ENCODE peak calls at places on chromosome 10, in five cellular contexts. T is NCI-H345; I is osteocyte; D is iPS DF 6.9; X is stimulated activated CD4-positive, alpha-beta T cell treated with anti-CD3 and anti-CD28 coated beads, TNF-alpha, amount 100 ng/mL, for 4 hours. Q is an unnamed sample.

GRCh38 chr10:30434273-30435067 is 486 bp downstream of the MAP3K8 start:
- DNase-seq in D (no peak), X (peak), T (peak), I (peak), Q (peak)

GRCh38 chr10:25047902-25048301 is 31.5 kb downstream of the THNSL1 start:
- DNase-seq in T (no peak), D (no peak), I (no peak), X (no peak), Q (no peak)

GRCh38 chr10:4352566-4352961 is 473.4 kb upstream of the AKR1E2 start:
- DNase-seq in D (no peak), I (no peak), X (no peak), T (no peak), Q (no peak)

GRCh38 chr10:96473866-96474265 is 39.9 kb downstream of the TLL2 start:
- DNase-seq in D (no peak), X (no peak), T (no peak), I (no peak), Q (no peak)

GRCh38 chr10:132434405-132435005 is 37.5 kb downstream of the PWWP2B start:
- DNase-seq in I (no peak), X (peak), D (no peak), T (no peak), Q (no peak)

GRCh38 chr10:133258818-133259602 is 17.7 kb downstream of the ADAM8 start:
- DNase-seq in I (peak), X (no peak), T (no peak), D (no peak), Q (no peak)

GRCh38 chr10:122263971-122264370 is 7.1 kb upstream of the BTBD16 start:
- DNase-seq in T (no peak), X (no peak), D (no peak), I (no peak), Q (no peak)

GRCh38 chr10:32149257-32149955 is 93.2 kb upstream of the KIF5B start:
- DNase-seq in I (no peak), D (no peak), T (no peak), X (no peak), Q (no peak)

GRCh38 chr10:19194866-19195265 is 146.3 kb downstream of the MALRD1 start:
- DNase-seq in X (no peak), I (no peak), T (no peak), D (no peak), Q (no peak)

GRCh38 chr10:56823849-56824248 is 462.8 kb upstream of the ZWINT start:
- DNase-seq in I (no peak), T (no peak), X (no peak), D (peak), Q (peak)

GRCh38 chr10:73808021-73808815 is 3.2 kb downstream of the NDST2 start:
- DNase-seq in D (no peak), T (no peak), I (no peak), X (no peak), Q (no peak)

GRCh38 chr10:69428138-69428537 is 11.4 kb upstream of the TACR2 start:
- DNase-seq in T (peak), D (no peak), X (no peak), I (no peak), Q (no peak)

GRCh38 chr10:13528138-13528874 is 508 bp downstream of the BEND7 start:
- DNase-seq in D (no peak), T (no peak), I (no peak), X (no peak), Q (peak)